ENCODE peak calls at places on chromosomes 13 and 19, in seven cellular contexts. J is OCI-LY7; R is fibroblast of lung; V is naive thymus-derived CD4-positive, alpha-beta T cell; A is heart left ventricle; L is BE2C; Y is CD4-positive, CD25-positive, alpha-beta regulatory T cell. E is an unnamed sample. For H3K4me1, the result is how much of the 10 kb centered on the place peaks cover.

GRCh38 chr13:51923983-51924539 is 62.3 kb downstream of the CCDC70 start:
- DNase-seq in J (no peak), A (no peak), L (no peak), R (no peak), Y (no peak), V (no peak), E (no peak)

GRCh38 chr19:28737021-28737525 is 475.9 kb downstream of the UQCRFS1 start:
- DNase-seq in L (no peak), A (no peak), Y (no peak), R (peak), V (peak), J (peak), E (no peak)

GRCh38 chr19:19662866-19663291 is 597 bp downstream of the ATP13A1 start:
- DNase-seq in J (no peak), A (no peak), V (no peak), R (no peak), Y (no peak), L (peak), E (no peak)

GRCh38 chr13:33676045-33676699 is 141.8 kb upstream of the RFC3 start:
- DNase-seq in V (no peak), Y (no peak), A (no peak), L (no peak), R (no peak), J (no peak), E (no peak)

GRCh38 chr19:35268546-35269424 is at the start of gene USF2:
- DNase-seq in V (peak), J (peak), Y (peak), R (peak), A (peak), L (peak), E (peak)

GRCh38 chr13:42219870-42220269 is 52.1 kb upstream of the AKAP11 start:
- DNase-seq in V (no peak), A (no peak), R (no peak), Y (no peak), J (no peak), L (no peak), E (no peak)

GRCh38 chr13:61918841-61919240 is 503.2 kb upstream of the PCDH20 start:
- DNase-seq in L (no peak), V (no peak), R (no peak), A (no peak), J (no peak), Y (no peak), E (no peak)

GRCh38 chr13:97946951-97947588 is 6.4 kb upstream of the IPO5 start:
- DNase-seq in V (no peak), R (peak), A (no peak), Y (no peak), L (no peak), J (no peak), E (no peak)

GRCh38 chr19:56900573-56901097 is 60.1 kb upstream of the PEG3 start:
- DNase-seq in R (no peak), J (no peak), V (no peak), A (no peak), L (no peak), Y (no peak), E (no peak)

GRCh38 chr13:50685491-50685890 is 158.0 kb downstream of the DLEU7 start:
- DNase-seq in J (no peak), Y (no peak), R (peak), A (peak), L (peak), V (no peak), E (peak)

GRCh38 chr13:41942462-41943094 is 18.3 kb downstream of the VWA8 start:
- DNase-seq in A (no peak), J (peak), V (no peak), R (peak), Y (no peak), L (peak), E (no peak)

GRCh38 chr13:66210677-66211076 is 1019.5 kb downstream of the PCDH9 start:
- DNase-seq in Y (no peak), L (no peak), R (peak), J (no peak), A (no peak), V (no peak), E (no peak)

GRCh38 chr19:47351545-47351944 is 2.4 kb downstream of the DHX34 start:
- DNase-seq in Y (no peak), L (peak), J (peak), V (no peak), A (no peak), R (peak), E (no peak)

GRCh38 chr13:34151885-34152284 is 333.9 kb downstream of the RFC3 start:
- DNase-seq in J (no peak), L (no peak), V (no peak), R (no peak), Y (no peak), A (no peak), E (no peak)

GRCh38 chr19:11699931-11700794 is 38.6 kb downstream of the ZNF823 start:
- DNase-seq in R (peak), J (peak), A (no peak), L (peak), V (peak), Y (no peak), E (no peak)

GRCh38 chr13:111166882-111167281 is 51.8 kb downstream of the ARHGEF7 start:
- DNase-seq in V (peak), Y (no peak), L (no peak), A (no peak), R (no peak), J (no peak), E (no peak)

GRCh38 chr13:26629260-26629659 is 71.8 kb downstream of the WASF3 start:
- DNase-seq in L (peak), V (no peak), J (peak), A (no peak), R (no peak), Y (no peak), E (no peak)

GRCh38 chr19:51417107-51417806 is at the start of gene SIGLEC10:
- DNase-seq in L (no peak), R (no peak), V (no peak), Y (no peak), A (peak), J (peak), E (peak)

GRCh38 chr19:33100894-33101644 is 20.1 kb downstream of the GPATCH1 start:
- DNase-seq in J (no peak), R (no peak), L (no peak), V (no peak), A (no peak), Y (no peak), E (no peak)

GRCh38 chr13:99371956-99372355 is 64.8 kb upstream of the GPR183 start:
- DNase-seq in V (peak), L (no peak), Y (peak), A (no peak), J (no peak), R (no peak), E (no peak)

GRCh38 chr13:113064534-113065405 is 40.8 kb upstream of the F7 start:
- DNase-seq in L (no peak), V (no peak), J (no peak), Y (no peak), R (peak), A (peak), E (no peak)

GRCh38 chr13:114319441-114319871 is 5.2 kb downstream of the CHAMP1 start:
- DNase-seq in Y (no peak), A (no peak), V (no peak), L (no peak), R (peak), J (no peak), E (no peak)

GRCh38 chr13:37413161-37413560 is 185.4 kb downstream of the POSTN start:
- DNase-seq in V (no peak), L (no peak), Y (no peak), A (no peak), J (no peak), R (no peak), E (no peak)

GRCh38 chr13:33264620-33264978 is 21.0 kb downstream of the STARD13 start:
- DNase-seq in J (no peak), V (no peak), Y (no peak), L (no peak), R (no peak), A (no peak), E (peak)

GRCh38 chr19:39823693-39824092 is 10.3 kb downstream of the DYRK1B start:
- DNase-seq in Y (no peak), L (no peak), A (no peak), V (no peak), R (no peak), J (no peak), E (no peak)

GRCh38 chr13:59442461-59442860 is 721.3 kb downstream of the DIAPH3 start:
- DNase-seq in R (no peak), A (no peak), J (no peak), L (no peak), Y (no peak), V (no peak), E (no peak)

GRCh38 chr19:17500447-17501198 is 10.8 kb upstream of the PGLS start:
- DNase-seq in V (no peak), J (no peak), Y (no peak), R (no peak), L (no peak), A (no peak), E (no peak)

GRCh38 chr13:59946924-59947323 is 216.8 kb downstream of the DIAPH3 start:
- DNase-seq in V (no peak), Y (no peak), A (no peak), R (peak), J (no peak), L (no peak), E (no peak)

GRCh38 chr13:31213681-31214289 is 14.0 kb downstream of the B3GLCT start:
- DNase-seq in R (peak), Y (no peak), L (no peak), J (no peak), V (no peak), A (no peak), E (no peak)

GRCh38 chr19:48999481-49000325 is 6.0 kb downstream of the RUVBL2 start:
- DNase-seq in R (peak), A (no peak), V (peak), Y (peak), L (peak), J (peak), E (no peak)

GRCh38 chr19:31515931-31516330 is 166.7 kb upstream of the TSHZ3 start:
- DNase-seq in L (no peak), V (no peak), A (no peak), Y (no peak), J (no peak), R (no peak), E (no peak)

GRCh38 chr19:23776507-23777205 is 18.0 kb upstream of the ZNF681 start:
- DNase-seq in A (no peak), R (no peak), L (no peak), J (no peak), Y (no peak), V (peak), E (no peak)

GRCh38 chr13:70424428-70424827 is 316.2 kb upstream of the KLHL1 start:
- DNase-seq in A (no peak), J (no peak), R (no peak), V (no peak), L (peak), Y (no peak), E (no peak)

GRCh38 chr13:31887311-31887710 is 144.3 kb upstream of the FRY start:
- DNase-seq in R (peak), A (no peak), L (no peak), V (no peak), Y (no peak), J (no peak), E (no peak)

GRCh38 chr13:59982631-59983382 is 180.9 kb downstream of the DIAPH3 start:
- DNase-seq in L (no peak), A (no peak), R (peak), V (no peak), J (no peak), Y (no peak), E (no peak)

GRCh38 chr19:33040994-33041827 is 23.5 kb downstream of the RHPN2 start:
- DNase-seq in R (peak), L (no peak), J (no peak), V (no peak), A (no peak), Y (no peak), E (no peak)

GRCh38 chr13:100674363-100674847 is at the start of gene TMTC4:
- DNase-seq in A (no peak), V (no peak), Y (no peak), J (no peak), L (no peak), R (no peak), E (no peak)

GRCh38 chr13:98543380-98544104 is 33.4 kb downstream of the STK24 start:
- DNase-seq in Y (no peak), L (no peak), R (no peak), J (no peak), A (no peak), V (no peak), E (no peak)

GRCh38 chr13:93462151-93462550 is 235.5 kb downstream of the GPC6 start:
- DNase-seq in V (no peak), R (no peak), L (no peak), Y (no peak), J (no peak), A (no peak), E (no peak)

GRCh38 chr13:93455881-93456280 is 229.3 kb downstream of the GPC6 start:
- DNase-seq in A (no peak), R (no peak), J (no peak), Y (no peak), V (no peak), L (no peak), E (no peak)

DNA sequence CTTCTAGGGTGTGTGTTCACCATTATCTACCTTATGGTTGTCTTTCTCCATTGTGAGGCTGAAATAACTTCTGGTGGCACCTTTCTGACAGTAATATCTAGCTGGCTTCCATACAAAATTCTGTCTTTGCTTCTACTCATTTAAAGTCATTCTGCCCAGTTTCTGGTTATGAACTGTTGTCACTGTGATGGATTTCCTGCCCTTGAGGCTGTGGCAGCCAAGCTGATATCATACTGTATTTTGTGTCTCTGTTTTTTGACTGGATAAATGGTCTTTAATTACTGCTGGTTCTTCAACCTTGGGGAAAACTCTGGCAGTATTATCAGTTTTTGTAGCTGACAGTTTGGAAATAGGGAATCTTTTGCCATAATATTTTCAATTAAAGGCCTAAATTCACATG is 233.4 kb downstream of the GPC6 start:
- DNase-seq in A (no peak), R (no peak), J (no peak), L (peak), Y (no peak), V (no peak), E (no peak)
- H3K4me3 ChIP-seq in A (no peak), R (no peak), J (no peak), L (no peak), Y (no peak), V (no peak), E (no peak)

DNA sequence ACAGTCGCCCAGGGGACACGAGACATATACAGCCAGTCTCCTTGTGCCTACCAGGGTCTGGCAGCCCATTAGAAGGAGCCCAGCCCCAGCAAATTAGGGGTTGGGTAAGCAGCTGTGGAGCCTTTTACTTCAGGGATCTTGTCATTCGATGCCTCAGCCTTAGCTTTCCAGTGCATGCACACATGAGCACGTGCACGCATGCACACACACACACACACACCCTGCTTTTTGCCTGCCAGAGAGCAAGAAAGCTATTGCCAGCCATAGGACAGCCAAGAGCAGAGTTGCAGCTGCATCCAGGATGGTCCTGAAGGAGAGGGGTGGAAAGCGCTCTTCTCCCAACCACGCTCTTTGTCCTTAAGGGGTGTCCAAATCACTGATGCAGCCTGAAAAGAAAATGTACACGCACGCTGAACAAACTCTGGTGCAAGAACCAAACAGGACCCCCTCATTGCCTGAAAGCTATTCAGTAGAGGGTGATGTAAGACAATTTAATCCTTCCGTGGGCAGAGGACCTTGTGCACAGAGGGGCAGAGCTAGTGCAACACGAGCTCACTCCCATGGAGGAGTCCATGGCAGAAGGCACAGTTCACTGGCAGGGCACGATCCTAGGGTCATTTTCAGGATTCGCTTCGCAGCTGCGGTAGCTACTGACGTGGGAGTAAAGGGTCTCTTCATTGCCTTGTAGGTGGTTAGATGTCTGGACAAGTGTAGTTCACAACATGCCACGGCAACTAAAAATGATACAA is 208.0 kb downstream of the FOXO1 start:
- DNase-seq in J (no peak), V (no peak), Y (no peak), R (no peak), A (no peak), L (no peak), E (no peak)
- H3K4me1 ChIP-seq in J (under half), V (under half), Y (under half), R (under half), A (under half), L (under half), E (under half)

DNA sequence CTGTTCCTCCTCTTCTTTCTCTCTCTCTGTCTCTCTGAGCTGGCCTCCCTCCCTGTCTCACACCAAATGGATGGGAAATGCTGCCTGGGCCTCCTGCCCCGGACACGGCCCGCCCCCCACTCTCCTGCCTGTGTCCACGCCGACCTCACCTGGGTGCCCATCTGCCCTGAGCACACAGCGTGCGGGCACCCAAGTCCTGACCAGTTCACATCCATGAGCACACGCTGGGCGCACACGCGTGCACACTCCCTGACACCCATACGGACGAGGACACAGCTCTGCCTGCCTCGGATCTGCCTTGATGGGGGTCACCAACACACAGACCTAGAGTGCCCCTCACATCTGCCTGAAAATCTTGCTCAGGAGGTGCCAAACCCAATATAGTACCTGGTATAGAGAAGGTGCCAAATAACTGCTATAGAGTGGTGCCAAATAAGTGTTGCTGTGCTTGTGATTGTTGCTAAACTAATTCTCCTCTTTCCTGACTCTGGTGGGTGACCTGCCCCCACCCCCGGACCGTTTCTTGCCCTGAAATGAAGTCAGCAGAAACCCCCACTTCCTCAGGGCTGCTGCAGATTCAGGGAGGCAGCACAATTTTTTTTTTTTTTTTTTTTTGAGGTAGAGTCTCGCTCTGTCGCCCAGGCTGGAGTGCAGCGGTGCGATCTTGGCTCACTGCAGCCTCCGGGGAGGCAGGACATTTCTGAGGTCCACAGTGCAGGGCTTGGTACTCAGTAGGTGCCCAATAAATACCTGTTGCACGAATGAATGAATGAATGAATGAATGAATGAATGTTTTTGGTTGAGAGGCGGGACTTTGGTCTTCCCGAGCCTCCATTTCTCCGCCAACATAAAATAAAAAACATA is 4.6 kb downstream of the NFIC start:
- DNase-seq in J (no peak), Y (no peak), A (no peak), L (no peak), R (no peak), V (no peak), E (peak)
- H3K4me3 ChIP-seq in J (no peak), Y (no peak), A (peak), L (no peak), R (peak), V (no peak), E (no peak)

GRCh38 chr13:95182570-95183285 is 118.5 kb downstream of the ABCC4 start:
- DNase-seq in V (no peak), A (no peak), J (no peak), Y (no peak), L (no peak), R (no peak), E (no peak)

GRCh38 chr13:95180513-95181245 is 120.6 kb downstream of the ABCC4 start:
- DNase-seq in Y (no peak), V (no peak), J (no peak), L (no peak), A (no peak), R (no peak), E (no peak)

GRCh38 chr13:95185311-95185710 is 115.9 kb downstream of the ABCC4 start:
- DNase-seq in A (no peak), J (no peak), V (no peak), R (no peak), L (no peak), Y (no peak), E (no peak)

GRCh38 chr13:95184317-95184716 is 116.9 kb downstream of the ABCC4 start:
- DNase-seq in A (no peak), J (no peak), R (no peak), L (no peak), Y (no peak), V (no peak), E (no peak)

DNA sequence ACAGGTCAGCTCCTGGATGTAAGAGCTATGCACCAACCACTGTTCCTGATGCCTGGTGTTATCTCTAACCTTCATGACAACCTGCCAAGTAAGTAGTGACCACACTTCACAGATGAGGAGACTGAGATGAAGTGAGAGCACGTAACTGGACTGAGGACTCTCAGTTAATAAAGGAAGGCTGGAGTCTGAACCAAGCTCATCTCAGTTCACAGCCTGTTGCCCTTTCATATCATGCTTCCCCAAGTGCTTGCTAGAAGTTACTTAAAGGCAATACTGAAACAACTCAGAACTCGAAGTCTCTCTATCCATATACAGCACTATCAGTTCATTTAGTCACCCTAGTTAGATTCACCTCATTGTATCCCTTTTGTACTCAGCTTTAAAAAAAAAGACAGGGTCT is 119.7 kb downstream of the ABCC4 start:
- DNase-seq in A (no peak), Y (no peak), J (no peak), V (no peak), R (no peak), L (no peak), E (no peak)
- H3K4me1 ChIP-seq in A (under half), Y (under half), J (under half), V (under half), R (under half), L (under half), E (under half)

E was measured in right cardiac atrium.